ENCODE peak calls at places on chromosomes 7 and 10, in four cellular contexts. S is K562, D is endothelial cell of umbilical vein, Q is A549. J is an unnamed sample.

GRCh38 chr7:135811513-135811912 is 62.9 kb upstream of the FAM180A start:
- DNase-seq in S (no peak), D (no peak), Q (no peak), J (no peak)

GRCh38 chr7:26686448-26686981 is 177.9 kb downstream of the SKAP2 start:
- DNase-seq in Q (peak), S (peak), D (peak), J (peak)

GRCh38 chr7:90973146-90973545 is 291.1 kb upstream of the FZD1 start:
- DNase-seq in S (no peak), D (no peak), Q (peak), J (peak)

GRCh38 chr10:14481752-14482151 is 151.0 kb upstream of the FRMD4A start:
- DNase-seq in S (no peak), D (no peak), Q (no peak), J (no peak)

GRCh38 chr10:35639651-35640311 is 2.3 kb downstream of the FZD8 start:
- DNase-seq in Q (peak), D (peak), S (no peak), J (no peak)

GRCh38 chr10:111648046-111648445 is 535.5 kb downstream of the GPAM start:
- DNase-seq in D (no peak), Q (no peak), S (no peak), J (no peak)

GRCh38 chr7:144391823-144392255 is 11.7 kb downstream of the NOBOX start:
- DNase-seq in Q (peak), S (peak), D (peak), J (peak)

GRCh38 chr10:50997461-50997860 is 76.8 kb upstream of the PRKG1 start:
- DNase-seq in S (no peak), Q (no peak), D (peak), J (no peak)

GRCh38 chr10:31426425-31426824 is 107.4 kb downstream of the ZEB1 start:
- DNase-seq in Q (no peak), S (no peak), D (peak), J (no peak)

GRCh38 chr7:4785371-4785770 is 9.9 kb downstream of the AP5Z1 start:
- DNase-seq in Q (no peak), D (no peak), S (no peak), J (no peak)

GRCh38 chr10:73648252-73648651 is 7.0 kb upstream of the MYOZ1 start:
- DNase-seq in Q (no peak), D (no peak), S (no peak), J (no peak)

GRCh38 chr10:73644767-73645166 is 3.5 kb upstream of the MYOZ1 start:
- DNase-seq in D (no peak), S (no peak), Q (no peak), J (no peak)

GRCh38 chr10:73647875-73648228 is 6.6 kb upstream of the MYOZ1 start:
- DNase-seq in D (no peak), Q (no peak), S (no peak), J (no peak)

GRCh38 chr10:73647211-73647874 is 6.1 kb upstream of the MYOZ1 start:
- DNase-seq in D (peak), Q (no peak), S (no peak), J (no peak)

GRCh38 chr10:73646598-73647041 is 5.3 kb upstream of the MYOZ1 start:
- DNase-seq in D (no peak), Q (no peak), S (no peak), J (no peak)
- TF ChIP-seq MYC in D (no peak), Q (no peak), S (no peak), J (no peak)

GRCh38 chr7:140283472-140283871 is 106.7 kb upstream of the KDM7A start:
- DNase-seq in D (no peak), Q (no peak), S (no peak), J (no peak)
- TF ChIP-seq MYC in D (no peak), Q (no peak), S (no peak), J (no peak)

GRCh38 chr10:72126184-72126871 is 38.0 kb upstream of the SPOCK2 start:
- DNase-seq in Q (peak), D (peak), S (peak), J (peak)
- TF ChIP-seq MYC in Q (no peak), D (no peak), S (no peak), J (no peak)

GRCh38 chr7:132653364-132653930 is 77.2 kb upstream of the PLXNA4 start:
- DNase-seq in Q (no peak), D (no peak), S (no peak), J (peak)

GRCh38 chr7:132652507-132652906 is 76.2 kb upstream of the PLXNA4 start:
- DNase-seq in Q (no peak), D (no peak), S (no peak), J (peak)

GRCh38 chr7:132656846-132657776 is 80.8 kb upstream of the PLXNA4 start:
- DNase-seq in D (peak), S (peak), Q (peak), J (peak)

GRCh38 chr7:132654150-132654549 is 77.9 kb upstream of the PLXNA4 start:
- DNase-seq in S (peak), Q (peak), D (no peak), J (peak)

DNA sequence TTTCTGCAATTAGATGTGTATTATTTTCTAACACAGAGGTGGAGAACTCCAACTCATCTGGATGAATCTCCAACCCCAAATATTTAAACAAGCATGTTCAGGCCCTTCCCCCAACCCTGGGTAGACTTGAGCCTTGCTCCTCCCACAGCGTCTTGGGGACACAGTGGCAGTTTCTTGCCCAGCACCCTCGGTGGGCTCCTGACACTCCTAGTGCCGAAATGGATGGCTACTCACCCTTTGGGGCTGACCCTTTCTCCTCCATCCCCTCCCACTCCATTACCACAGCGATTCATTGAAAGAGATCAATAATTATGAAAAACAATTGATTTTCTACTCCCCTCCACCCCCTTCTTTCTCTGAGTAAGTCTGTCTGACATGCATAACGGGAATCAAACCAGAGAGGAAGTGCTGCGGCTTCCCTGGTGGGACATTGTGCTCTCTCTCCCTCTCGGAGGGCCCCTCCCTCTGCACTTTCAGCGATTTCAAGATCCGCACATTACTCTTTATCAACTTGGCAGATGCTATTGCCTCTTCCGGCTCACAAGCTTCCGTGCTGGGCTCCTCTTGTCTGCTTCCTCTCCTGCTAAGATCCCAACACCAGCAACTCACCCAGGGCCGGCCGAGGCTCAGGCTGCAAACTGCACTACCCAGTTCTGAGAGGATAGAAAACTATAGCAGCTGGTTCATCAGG is 78.9 kb upstream of the PLXNA4 start:
- DNase-seq in D (peak), S (no peak), Q (no peak), J (peak)
- TF ChIP-seq MYC in D (no peak), S (no peak), Q (no peak), J (peak)

GRCh38 chr7:110519851-110520250 is 571.1 kb upstream of the LRRN3 start:
- DNase-seq in D (no peak), Q (no peak), S (no peak), J (no peak)

GRCh38 chr7:110521357-110521756 is 569.6 kb upstream of the LRRN3 start:
- DNase-seq in S (no peak), D (no peak), Q (no peak), J (no peak)

GRCh38 chr7:110522061-110522750 is 568.7 kb upstream of the LRRN3 start:
- DNase-seq in D (no peak), Q (peak), S (no peak), J (no peak)

DNA sequence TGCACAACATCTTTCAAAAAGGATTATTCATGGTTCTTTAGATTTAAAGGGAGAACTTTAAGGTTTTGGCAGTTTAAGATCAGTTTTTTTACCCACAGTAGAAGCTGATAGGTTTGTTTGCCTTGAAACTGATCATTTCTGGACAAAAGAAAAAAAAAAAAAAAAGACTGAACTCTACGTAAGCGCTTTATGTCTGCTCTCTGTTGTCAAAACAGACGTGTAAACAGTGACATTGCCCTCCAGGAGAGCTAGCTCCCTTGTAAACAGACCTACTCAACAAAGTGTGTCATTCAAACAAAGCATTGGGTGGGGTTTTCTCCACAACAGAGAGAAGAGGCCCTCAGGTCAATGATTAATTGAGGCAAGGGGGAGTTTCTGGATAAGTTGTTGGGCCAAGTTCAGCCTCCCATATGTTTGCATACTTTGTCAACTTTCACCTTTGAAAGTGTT is 568.2 kb upstream of the LRRN3 start:
- DNase-seq in Q (peak), D (no peak), S (no peak), J (no peak)
- TF ChIP-seq MYC in Q (no peak), D (no peak), S (no peak), J (no peak)

GRCh38 chr7:104551226-104551625 is 222.8 kb downstream of the LHFPL3 start:
- DNase-seq in D (no peak), Q (no peak), S (no peak), J (no peak)

GRCh38 chr7:104550362-104550761 is 222.0 kb downstream of the LHFPL3 start:
- DNase-seq in Q (no peak), D (no peak), S (no peak), J (no peak)

GRCh38 chr7:104553074-104553473 is 224.7 kb downstream of the LHFPL3 start:
- DNase-seq in Q (no peak), D (no peak), S (no peak), J (no peak)

GRCh38 chr7:104552102-104552501 is 223.7 kb downstream of the LHFPL3 start:
- DNase-seq in D (peak), Q (peak), S (peak), J (peak)

GRCh38 chr7:104548861-104549260 is 220.5 kb downstream of the LHFPL3 start:
- DNase-seq in Q (no peak), D (no peak), S (peak), J (peak)
- TF ChIP-seq MYC in Q (no peak), D (no peak), S (no peak), J (no peak)

GRCh38 chr7:114650491-114650890 is 235.9 kb downstream of the FOXP2 start:
- DNase-seq in Q (no peak), S (no peak), D (no peak), J (no peak)
- TF ChIP-seq MYC in Q (no peak), S (no peak), D (no peak), J (no peak)

GRCh38 chr7:80330434-80330833 is 181.4 kb downstream of the GNAT3 start:
- DNase-seq in D (no peak), S (no peak), Q (no peak), J (no peak)
- TF ChIP-seq MYC in D (no peak), S (no peak), Q (no peak), J (no peak)

GRCh38 chr7:114857605-114858004 is 64.3 kb upstream of the MDFIC start:
- DNase-seq in D (no peak), Q (no peak), S (no peak), J (no peak)
- TF ChIP-seq MYC in D (no peak), Q (no peak), S (no peak), J (no peak)

J was measured in NB4.